ENCODE peak calls at places on chromosomes 4 and X, in four cellular contexts. W, G, P and T are unnamed samples.

GRCh38 chrX:119093991-119094741 is 21.4 kb downstream of the CT47C1 start:
- DNase-seq in W (no peak), G (no peak), P (peak), T (peak)

GRCh38 chr4:76905521-76905920 is 7.6 kb upstream of the SOWAHB start:
- DNase-seq in W (no peak), G (no peak), P (no peak), T (no peak)

GRCh38 chr4:48031802-48032525 is 15.4 kb downstream of the NIPAL1 start:
- DNase-seq in W (no peak), G (no peak), P (no peak), T (no peak)

GRCh38 chrX:72123471-72124185 is 8.1 kb downstream of the RTL5 start:
- DNase-seq in W (no peak), G (no peak), P (no peak), T (no peak)

GRCh38 chr4:107592518-107592917 is 127.5 kb downstream of the PAPSS1 start:
- DNase-seq in W (no peak), G (no peak), P (no peak), T (no peak)

GRCh38 chr4:111404673-111405072 is 740.6 kb upstream of the FAM241A start:
- DNase-seq in W (no peak), G (no peak), P (no peak), T (no peak)

GRCh38 chr4:125115941-125116340 is 198.8 kb upstream of the FAT4 start:
- DNase-seq in W (no peak), G (no peak), P (peak), T (no peak)

GRCh38 chr4:74374561-74375327 is 9.8 kb downstream of the EREG start:
- DNase-seq in W (no peak), G (no peak), P (peak), T (peak)

GRCh38 chr4:124583797-124584196 is 128.7 kb downstream of the ANKRD50 start:
- DNase-seq in W (no peak), G (no peak), P (no peak), T (no peak)

GRCh38 chrX:26581086-26581485 is 365.1 kb downstream of the MAGEB5 start:
- DNase-seq in W (no peak), G (no peak), P (no peak), T (no peak)

GRCh38 chrX:21907250-21907649 is 33.3 kb upstream of the SMS start:
- DNase-seq in W (no peak), G (no peak), P (no peak), T (no peak)

GRCh38 chr4:102174800-102175199 is 170.5 kb downstream of the SLC39A8 start:
- DNase-seq in W (no peak), G (no peak), P (peak), T (no peak)

GRCh38 chr4:1003271-1004070 is 8.0 kb upstream of the FGFRL1 start:
- DNase-seq in W (no peak), G (no peak), P (no peak), T (no peak)

GRCh38 chr4:116361782-116362181 is 723.6 kb downstream of the TRAM1L1 start:
- DNase-seq in W (no peak), G (no peak), P (no peak), T (no peak)